ENCODE peak calls at places on chromosome 12, in nine cellular contexts. One of them, this sample, is unnamed.
A peak's percentile ranks its signal among the peaks of the same experiment; 100 is the strongest.

GRCh38 chr12:67434653-67435375 is 165.7 kb downstream of the CAND1 start:
- DNase-seq in transverse colon: no peak
- DNase-seq in GM12892: no peak
- DNase-seq in stomach: no peak
- DNase-seq in GM12891: no peak
- DNase-seq in breast epithelium: no peak
- DNase-seq in K562: no peak
- DNase-seq in HCT116: no peak
- DNase-seq in suprapubic skin: no peak
- DNase-seq in this sample: no peak

GRCh38 chr12:15532364-15532977 is 210.2 kb downstream of the PTPRO start:
- DNase-seq in transverse colon: peak; percentile 53
- DNase-seq in GM12892: no peak
- DNase-seq in stomach: no peak
- DNase-seq in GM12891: no peak
- DNase-seq in breast epithelium: no peak
- DNase-seq in K562: peak; percentile 5
- DNase-seq in HCT116: peak; percentile 72
- DNase-seq in suprapubic skin: no peak
- DNase-seq in this sample: no peak

GRCh38 chr12:47841910-47842309 is 22.2 kb upstream of the HDAC7 start:
- DNase-seq in transverse colon: no peak
- DNase-seq in GM12892: no peak
- DNase-seq in stomach: no peak
- DNase-seq in GM12891: no peak
- DNase-seq in breast epithelium: no peak
- DNase-seq in K562: no peak
- DNase-seq in HCT116: no peak
- DNase-seq in suprapubic skin: no peak
- DNase-seq in this sample: no peak

GRCh38 chr12:95789126-95790024 is 1.2 kb downstream of the NTN4 start:
- DNase-seq in transverse colon: peak; percentile 17
- DNase-seq in GM12892: no peak
- DNase-seq in stomach: peak; percentile 51
- DNase-seq in GM12891: no peak
- DNase-seq in breast epithelium: peak; percentile 43
- DNase-seq in K562: no peak
- DNase-seq in HCT116: no peak
- DNase-seq in suprapubic skin: no peak
- DNase-seq in this sample: no peak

GRCh38 chr12:96064266-96064665 is 28.9 kb upstream of the LTA4H start:
- DNase-seq in transverse colon: no peak
- DNase-seq in GM12892: no peak
- DNase-seq in stomach: no peak
- DNase-seq in GM12891: no peak
- DNase-seq in breast epithelium: no peak
- DNase-seq in K562: no peak
- DNase-seq in HCT116: no peak
- DNase-seq in suprapubic skin: no peak
- DNase-seq in this sample: no peak

GRCh38 chr12:102061096-102061555 is 665 bp downstream of the WASHC3 start:
- DNase-seq in transverse colon: no peak
- DNase-seq in GM12892: no peak
- DNase-seq in stomach: no peak
- DNase-seq in GM12891: no peak
- DNase-seq in breast epithelium: no peak
- DNase-seq in K562: no peak
- DNase-seq in HCT116: no peak
- DNase-seq in suprapubic skin: no peak
- DNase-seq in this sample: no peak

GRCh38 chr12:128323115-128323514 is 56.1 kb downstream of the TMEM132C start:
- DNase-seq in transverse colon: no peak
- DNase-seq in GM12892: no peak
- DNase-seq in stomach: no peak
- DNase-seq in GM12891: no peak
- DNase-seq in breast epithelium: no peak
- DNase-seq in K562: no peak
- DNase-seq in HCT116: no peak
- DNase-seq in suprapubic skin: no peak
- DNase-seq in this sample: no peak

GRCh38 chr12:1922075-1922709 is 3.7 kb upstream of the CACNA2D4 start:
- DNase-seq in transverse colon: peak; percentile 52
- DNase-seq in GM12892: no peak
- DNase-seq in stomach: peak; percentile 27
- DNase-seq in GM12891: no peak
- DNase-seq in breast epithelium: no peak
- DNase-seq in K562: no peak
- DNase-seq in HCT116: no peak
- DNase-seq in suprapubic skin: peak; percentile 66
- DNase-seq in this sample: peak; percentile 58

GRCh38 chr12:77796775-77797174 is 33.9 kb upstream of the NAV3 start:
- DNase-seq in transverse colon: no peak
- DNase-seq in GM12892: no peak
- DNase-seq in stomach: no peak
- DNase-seq in GM12891: no peak
- DNase-seq in breast epithelium: no peak
- DNase-seq in K562: no peak
- DNase-seq in HCT116: no peak
- DNase-seq in suprapubic skin: no peak
- DNase-seq in this sample: no peak

GRCh38 chr12:49825971-49826421 is 2.2 kb downstream of the NCKAP5L start:
- DNase-seq in transverse colon: no peak
- DNase-seq in GM12892: no peak
- DNase-seq in stomach: no peak
- DNase-seq in GM12891: no peak
- DNase-seq in breast epithelium: peak; percentile 80
- DNase-seq in K562: no peak
- DNase-seq in HCT116: no peak
- DNase-seq in suprapubic skin: no peak
- DNase-seq in this sample: no peak

GRCh38 chr12:91774471-91774921 is 371.1 kb downstream of the BTG1 start:
- DNase-seq in transverse colon: no peak
- DNase-seq in GM12892: no peak
- DNase-seq in stomach: no peak
- DNase-seq in GM12891: no peak
- DNase-seq in breast epithelium: no peak
- DNase-seq in K562: no peak
- DNase-seq in HCT116: no peak
- DNase-seq in suprapubic skin: no peak
- DNase-seq in this sample: no peak

GRCh38 chr12:54941659-54942058 is 42.9 kb downstream of the TESPA1 start:
- DNase-seq in transverse colon: no peak
- DNase-seq in GM12892: no peak
- DNase-seq in stomach: no peak
- DNase-seq in GM12891: no peak
- DNase-seq in breast epithelium: no peak
- DNase-seq in K562: no peak
- DNase-seq in HCT116: no peak
- DNase-seq in suprapubic skin: no peak
- DNase-seq in this sample: no peak

GRCh38 chr12:107131832-107132616 is 38.7 kb upstream of the CRY1 start:
- DNase-seq in transverse colon: no peak
- DNase-seq in GM12892: no peak
- DNase-seq in stomach: no peak
- DNase-seq in GM12891: peak; percentile 11
- DNase-seq in breast epithelium: peak; percentile 18
- DNase-seq in K562: peak; percentile 51
- DNase-seq in HCT116: peak; percentile 44
- DNase-seq in suprapubic skin: no peak
- DNase-seq in this sample: no peak

GRCh38 chr12:47773858-47774580 is 981 bp downstream of the SLC48A1 start:
- DNase-seq in transverse colon: no peak
- DNase-seq in GM12892: no peak
- DNase-seq in stomach: no peak
- DNase-seq in GM12891: no peak
- DNase-seq in breast epithelium: no peak
- DNase-seq in K562: no peak
- DNase-seq in HCT116: no peak
- DNase-seq in suprapubic skin: no peak
- DNase-seq in this sample: no peak

GRCh38 chr12:53345486-53346195 is 9.5 kb upstream of the SP7 start:
- DNase-seq in transverse colon: no peak
- DNase-seq in GM12892: no peak
- DNase-seq in stomach: peak; percentile 30
- DNase-seq in GM12891: no peak
- DNase-seq in breast epithelium: no peak
- DNase-seq in K562: no peak
- DNase-seq in HCT116: no peak
- DNase-seq in suprapubic skin: no peak
- DNase-seq in this sample: peak; percentile 77

GRCh38 chr12:61367281-61367785 is 892.9 kb upstream of the USP15 start:
- DNase-seq in transverse colon: no peak
- DNase-seq in GM12892: no peak
- DNase-seq in stomach: no peak
- DNase-seq in GM12891: no peak
- DNase-seq in breast epithelium: no peak
- DNase-seq in K562: no peak
- DNase-seq in HCT116: no peak
- DNase-seq in suprapubic skin: no peak
- DNase-seq in this sample: no peak

GRCh38 chr12:118346895-118347294 is 25.8 kb downstream of the TAOK3 start:
- DNase-seq in transverse colon: no peak
- DNase-seq in GM12892: no peak
- DNase-seq in stomach: no peak
- DNase-seq in GM12891: no peak
- DNase-seq in breast epithelium: no peak
- DNase-seq in K562: no peak
- DNase-seq in HCT116: no peak
- DNase-seq in suprapubic skin: no peak
- DNase-seq in this sample: no peak

GRCh38 chr12:116766285-116766684 is 28.2 kb downstream of the RNFT2 start:
- DNase-seq in transverse colon: no peak
- DNase-seq in GM12892: no peak
- DNase-seq in stomach: no peak
- DNase-seq in GM12891: no peak
- DNase-seq in breast epithelium: no peak
- DNase-seq in K562: no peak
- DNase-seq in HCT116: no peak
- DNase-seq in suprapubic skin: no peak
- DNase-seq in this sample: no peak

GRCh38 chr12:105922670-105923102 is 216.1 kb downstream of the NUAK1 start:
- DNase-seq in transverse colon: no peak
- DNase-seq in GM12892: no peak
- DNase-seq in stomach: no peak
- DNase-seq in GM12891: no peak
- DNase-seq in breast epithelium: no peak
- DNase-seq in K562: no peak
- DNase-seq in HCT116: no peak
- DNase-seq in suprapubic skin: no peak
- DNase-seq in this sample: no peak

GRCh38 chr12:131353376-131353775 is 357.5 kb upstream of the SFSWAP start:
- DNase-seq in transverse colon: no peak
- DNase-seq in GM12892: no peak
- DNase-seq in stomach: no peak
- DNase-seq in GM12891: no peak
- DNase-seq in breast epithelium: no peak
- DNase-seq in K562: no peak
- DNase-seq in HCT116: no peak
- DNase-seq in suprapubic skin: peak; percentile 41
- DNase-seq in this sample: no peak

GRCh38 chr12:9271875-9272274 is 63.7 kb upstream of the PZP start:
- DNase-seq in transverse colon: no peak
- DNase-seq in GM12892: no peak
- DNase-seq in stomach: no peak
- DNase-seq in GM12891: no peak
- DNase-seq in breast epithelium: no peak
- DNase-seq in K562: no peak
- DNase-seq in HCT116: no peak
- DNase-seq in suprapubic skin: no peak
- DNase-seq in this sample: no peak

GRCh38 chr12:9276990-9277389 is 68.8 kb upstream of the PZP start:
- DNase-seq in transverse colon: no peak
- DNase-seq in GM12892: no peak
- DNase-seq in stomach: no peak
- DNase-seq in GM12891: no peak
- DNase-seq in breast epithelium: no peak
- DNase-seq in K562: no peak
- DNase-seq in HCT116: no peak
- DNase-seq in suprapubic skin: no peak
- DNase-seq in this sample: no peak

GRCh38 chr12:9273276-9273675 is 65.1 kb upstream of the PZP start:
- DNase-seq in transverse colon: no peak
- DNase-seq in GM12892: no peak
- DNase-seq in stomach: no peak
- DNase-seq in GM12891: no peak
- DNase-seq in breast epithelium: no peak
- DNase-seq in K562: no peak
- DNase-seq in HCT116: no peak
- DNase-seq in suprapubic skin: no peak
- DNase-seq in this sample: no peak
- TF ChIP-seq POLR2A in transverse colon: no peak
- TF ChIP-seq POLR2A in GM12892: no peak
- TF ChIP-seq POLR2A in stomach: no peak
- TF ChIP-seq POLR2A in GM12891: no peak
- TF ChIP-seq POLR2A in breast epithelium: no peak
- TF ChIP-seq POLR2A in K562: no peak
- TF ChIP-seq POLR2A in HCT116: no peak
- TF ChIP-seq POLR2A in suprapubic skin: no peak
- TF ChIP-seq POLR2A in this sample: no peak

DNA sequence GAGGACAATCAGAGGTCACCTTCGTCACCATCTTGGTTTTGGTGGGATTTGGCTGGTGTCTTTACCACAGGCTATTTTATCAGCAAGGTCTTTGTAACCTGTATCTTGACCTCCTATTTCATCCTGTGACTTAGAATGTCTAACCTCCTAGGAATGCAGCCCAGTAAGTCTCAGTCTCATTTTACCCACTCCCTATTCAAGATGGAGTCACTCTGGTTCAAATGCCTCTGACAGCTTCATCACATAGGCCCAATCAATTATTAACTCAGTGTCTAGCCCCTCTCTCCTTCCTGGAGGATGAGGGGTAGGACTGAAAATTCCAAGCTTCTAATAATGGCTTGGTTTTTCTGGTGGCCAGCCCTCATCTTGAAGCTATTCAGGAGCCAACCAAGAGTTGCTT is 111.4 kb upstream of the NAP1L1 start:
- DNase-seq in transverse colon: no peak
- DNase-seq in GM12892: no peak
- DNase-seq in stomach: no peak
- DNase-seq in GM12891: no peak
- DNase-seq in breast epithelium: no peak
- DNase-seq in K562: no peak
- DNase-seq in HCT116: no peak
- DNase-seq in suprapubic skin: no peak
- DNase-seq in this sample: no peak
- TF ChIP-seq POLR2AphosphoS5 in transverse colon: no peak
- TF ChIP-seq POLR2AphosphoS5 in GM12892: no peak
- TF ChIP-seq POLR2AphosphoS5 in stomach: no peak
- TF ChIP-seq POLR2AphosphoS5 in GM12891: no peak
- TF ChIP-seq POLR2AphosphoS5 in breast epithelium: no peak
- TF ChIP-seq POLR2AphosphoS5 in K562: no peak
- TF ChIP-seq POLR2AphosphoS5 in HCT116: no peak
- TF ChIP-seq POLR2AphosphoS5 in suprapubic skin: no peak
- TF ChIP-seq POLR2AphosphoS5 in this sample: no peak

GRCh38 chr12:9381619-9382018 is 173.4 kb upstream of the PZP start:
- DNase-seq in transverse colon: no peak
- DNase-seq in GM12892: no peak
- DNase-seq in stomach: no peak
- DNase-seq in GM12891: no peak
- DNase-seq in breast epithelium: no peak
- DNase-seq in K562: no peak
- DNase-seq in HCT116: no peak
- DNase-seq in suprapubic skin: no peak
- DNase-seq in this sample: no peak
- TF ChIP-seq POLR2A in transverse colon: no peak
- TF ChIP-seq POLR2A in GM12892: no peak
- TF ChIP-seq POLR2A in stomach: no peak
- TF ChIP-seq POLR2A in GM12891: no peak
- TF ChIP-seq POLR2A in breast epithelium: no peak
- TF ChIP-seq POLR2A in K562: no peak
- TF ChIP-seq POLR2A in HCT116: no peak
- TF ChIP-seq POLR2A in suprapubic skin: no peak
- TF ChIP-seq POLR2A in this sample: no peak

GRCh38 chr12:46450279-46450748 is 77.7 kb upstream of the SLC38A2 start:
- DNase-seq in transverse colon: peak; percentile 82
- DNase-seq in GM12892: no peak
- DNase-seq in stomach: peak; percentile 89
- DNase-seq in GM12891: no peak
- DNase-seq in breast epithelium: peak; percentile 43
- DNase-seq in K562: peak; percentile 28
- DNase-seq in HCT116: no peak
- DNase-seq in suprapubic skin: no peak
- DNase-seq in this sample: peak; percentile 74
- TF ChIP-seq POLR2AphosphoS5 in transverse colon: peak; percentile 29
- TF ChIP-seq POLR2AphosphoS5 in GM12892: no peak
- TF ChIP-seq POLR2AphosphoS5 in stomach: peak; percentile 70
- TF ChIP-seq POLR2AphosphoS5 in GM12891: no peak
- TF ChIP-seq POLR2AphosphoS5 in breast epithelium: no peak
- TF ChIP-seq POLR2AphosphoS5 in K562: no peak
- TF ChIP-seq POLR2AphosphoS5 in HCT116: peak; percentile 59
- TF ChIP-seq POLR2AphosphoS5 in suprapubic skin: no peak
- TF ChIP-seq POLR2AphosphoS5 in this sample: peak; percentile 16